ENCODE peak calls at places on chromosomes 2 and 18, in five cellular contexts. One of them, this sample, is unnamed.

GRCh38 chr2:221570321-221571107 is 1.6 kb downstream of the EPHA4 start:
- DNase-seq in aorta: peak; percentile 79
- DNase-seq in A673: peak; percentile 72
- DNase-seq in HepG2: no peak
- DNase-seq in GM23248: peak; percentile 45
- DNase-seq in this sample: no peak

GRCh38 chr2:120438301-120439066 is 92.5 kb downstream of the INHBB start:
- DNase-seq in aorta: no peak
- DNase-seq in A673: no peak
- DNase-seq in HepG2: no peak
- DNase-seq in GM23248: no peak
- DNase-seq in this sample: no peak

GRCh38 chr2:17943444-17943843 is 65.0 kb downstream of the KCNS3 start:
- DNase-seq in aorta: no peak
- DNase-seq in A673: no peak
- DNase-seq in HepG2: no peak
- DNase-seq in GM23248: no peak
- DNase-seq in this sample: no peak

GRCh38 chr18:62081248-62081647 is 105.6 kb downstream of the PIGN start:
- DNase-seq in aorta: no peak
- DNase-seq in A673: no peak
- DNase-seq in HepG2: no peak
- DNase-seq in GM23248: no peak
- DNase-seq in this sample: no peak

GRCh38 chr2:19955544-19956422 is 34.1 kb downstream of the WDR35 start:
- DNase-seq in aorta: no peak
- DNase-seq in A673: peak; percentile 77
- DNase-seq in HepG2: peak; percentile 79
- DNase-seq in GM23248: peak; percentile 90
- DNase-seq in this sample: peak; percentile 8

GRCh38 chr2:236657801-236658200 is 88.2 kb downstream of the ACKR3 start:
- DNase-seq in aorta: no peak
- DNase-seq in A673: no peak
- DNase-seq in HepG2: no peak
- DNase-seq in GM23248: no peak
- DNase-seq in this sample: no peak

GRCh38 chr2:151730242-151730975 is 3.9 kb downstream of the NEB start:
- DNase-seq in aorta: no peak
- DNase-seq in A673: no peak
- DNase-seq in HepG2: no peak
- DNase-seq in GM23248: peak; percentile 69
- DNase-seq in this sample: no peak

GRCh38 chr2:167190053-167190452 is 301.8 kb downstream of the XIRP2 start:
- DNase-seq in aorta: no peak
- DNase-seq in A673: no peak
- DNase-seq in HepG2: no peak
- DNase-seq in GM23248: peak; percentile 69
- DNase-seq in this sample: no peak

GRCh38 chr18:74895686-74896085 is 298.0 kb downstream of the ZNF407 start:
- DNase-seq in aorta: no peak
- DNase-seq in A673: peak; percentile 77
- DNase-seq in HepG2: peak; percentile 7
- DNase-seq in GM23248: peak; percentile 63
- DNase-seq in this sample: no peak

GRCh38 chr2:10658914-10659257 is 30.9 kb downstream of the NOL10 start:
- DNase-seq in aorta: no peak
- DNase-seq in A673: no peak
- DNase-seq in HepG2: no peak
- DNase-seq in GM23248: peak; percentile 15
- DNase-seq in this sample: no peak

GRCh38 chr2:113225505-113226259 is 51.9 kb downstream of the PSD4 start:
- DNase-seq in aorta: peak; percentile 54
- DNase-seq in A673: peak; percentile 68
- DNase-seq in HepG2: no peak
- DNase-seq in GM23248: peak; percentile 49
- DNase-seq in this sample: no peak

GRCh38 chr2:173048901-173049661 is 26.6 kb upstream of the MAP3K20 start:
- DNase-seq in aorta: peak; percentile 82
- DNase-seq in A673: peak; percentile 91
- DNase-seq in HepG2: peak; percentile 92
- DNase-seq in GM23248: peak; percentile 99
- DNase-seq in this sample: no peak

GRCh38 chr2:236682651-236683422 is 113.2 kb downstream of the ACKR3 start:
- DNase-seq in aorta: peak; percentile 33
- DNase-seq in A673: no peak
- DNase-seq in HepG2: no peak
- DNase-seq in GM23248: peak; percentile 32
- DNase-seq in this sample: no peak

GRCh38 chr2:203693242-203693879 is 13.1 kb upstream of the CD28 start:
- DNase-seq in aorta: no peak
- DNase-seq in A673: no peak
- DNase-seq in HepG2: no peak
- DNase-seq in GM23248: no peak
- DNase-seq in this sample: no peak

GRCh38 chr2:177604291-177605065 is 211.9 kb downstream of the AGPS start:
- DNase-seq in aorta: no peak
- DNase-seq in A673: peak; percentile 77
- DNase-seq in HepG2: peak; percentile 76
- DNase-seq in GM23248: peak; percentile 83
- DNase-seq in this sample: no peak

GRCh38 chr18:8301427-8302172 is 307.6 kb upstream of the RAB12 start:
- DNase-seq in aorta: no peak
- DNase-seq in A673: no peak
- DNase-seq in HepG2: peak; percentile 45
- DNase-seq in GM23248: no peak
- DNase-seq in this sample: no peak

GRCh38 chr2:15660491-15661294 is 69.0 kb downstream of the DDX1 start:
- DNase-seq in aorta: no peak
- DNase-seq in A673: no peak
- DNase-seq in HepG2: no peak
- DNase-seq in GM23248: no peak
- DNase-seq in this sample: no peak

GRCh38 chr2:241942416-241943208 is 73.1 kb downstream of the RTP5 start:
- DNase-seq in aorta: no peak
- DNase-seq in A673: no peak
- DNase-seq in HepG2: no peak
- DNase-seq in GM23248: no peak
- DNase-seq in this sample: no peak

GRCh38 chr18:45617284-45617683 is 2.0 kb downstream of the SLC14A2 start:
- DNase-seq in aorta: peak; percentile 94
- DNase-seq in A673: no peak
- DNase-seq in HepG2: no peak
- DNase-seq in GM23248: peak; percentile 97
- DNase-seq in this sample: no peak

GRCh38 chr2:216922170-216922780 is 62.4 kb upstream of the TNP1 start:
- DNase-seq in aorta: no peak
- DNase-seq in A673: no peak
- DNase-seq in HepG2: no peak
- DNase-seq in GM23248: no peak
- DNase-seq in this sample: no peak

GRCh38 chr2:7766302-7766701 is 849.1 kb downstream of the RNF144A start:
- DNase-seq in aorta: no peak
- DNase-seq in A673: no peak
- DNase-seq in HepG2: no peak
- DNase-seq in GM23248: no peak
- DNase-seq in this sample: no peak

GRCh38 chr2:224838335-224838734 is 122.2 kb upstream of the CCDC195 start:
- DNase-seq in aorta: no peak
- DNase-seq in A673: peak; percentile 49
- DNase-seq in HepG2: no peak
- DNase-seq in GM23248: peak; percentile 63
- DNase-seq in this sample: no peak

GRCh38 chr18:48913201-48913600 is 37.6 kb downstream of the SMAD7 start:
- DNase-seq in aorta: peak; percentile 63
- DNase-seq in A673: no peak
- DNase-seq in HepG2: no peak
- DNase-seq in GM23248: no peak
- DNase-seq in this sample: peak; percentile 78

GRCh38 chr2:168666339-168666738 is 136.1 kb upstream of the NOSTRIN start:
- DNase-seq in aorta: no peak
- DNase-seq in A673: no peak
- DNase-seq in HepG2: no peak
- DNase-seq in GM23248: peak; percentile 49
- DNase-seq in this sample: no peak

DNA sequence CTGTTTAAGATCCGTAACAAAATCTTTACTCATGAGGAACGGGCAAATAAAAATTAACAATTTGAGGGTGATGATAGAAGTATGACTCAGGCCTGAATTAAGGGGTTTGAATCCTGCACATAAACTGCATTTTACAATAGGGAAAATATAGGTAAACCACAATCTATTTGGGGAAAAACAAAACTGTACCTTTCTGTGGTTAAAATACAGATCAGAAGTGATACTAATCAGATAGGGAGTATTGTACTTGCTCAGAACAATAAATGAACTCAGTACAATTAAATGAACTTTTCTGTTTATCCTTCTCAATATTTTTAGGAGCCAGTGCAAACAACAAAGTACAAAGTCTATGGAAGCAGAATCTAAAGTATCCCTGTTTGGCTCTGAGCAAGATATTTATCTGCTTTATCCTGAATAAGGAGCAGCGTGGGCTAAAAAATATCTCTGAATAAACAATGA is 287.3 kb downstream of the ZNF385B start:
- DNase-seq in aorta: no peak
- DNase-seq in A673: no peak
- DNase-seq in HepG2: peak; percentile 88
- DNase-seq in GM23248: no peak
- DNase-seq in this sample: no peak
- H3K27ac ChIP-seq in aorta: no peak overlapping the region
- H3K27ac ChIP-seq in A673: no peak overlapping the region
- H3K27ac ChIP-seq in HepG2: peak overlapping the region; percentile 53
- H3K27ac ChIP-seq in GM23248: no peak overlapping the region
- H3K27ac ChIP-seq in this sample: no peak overlapping the region

GRCh38 chr18:59954746-59955145 is 55.0 kb downstream of the PMAIP1 start:
- DNase-seq in aorta: no peak
- DNase-seq in A673: no peak
- DNase-seq in HepG2: peak; percentile 15
- DNase-seq in GM23248: peak; percentile 52
- DNase-seq in this sample: no peak

GRCh38 chr18:59952283-59953007 is 52.6 kb downstream of the PMAIP1 start:
- DNase-seq in aorta: no peak
- DNase-seq in A673: no peak
- DNase-seq in HepG2: no peak
- DNase-seq in GM23248: no peak
- DNase-seq in this sample: no peak

GRCh38 chr18:59951591-59951990 is 51.8 kb downstream of the PMAIP1 start:
- DNase-seq in aorta: no peak
- DNase-seq in A673: no peak
- DNase-seq in HepG2: no peak
- DNase-seq in GM23248: no peak
- DNase-seq in this sample: no peak

GRCh38 chr18:59957957-59958356 is 58.2 kb downstream of the PMAIP1 start:
- DNase-seq in aorta: no peak
- DNase-seq in A673: peak; percentile 57
- DNase-seq in HepG2: peak; percentile 3
- DNase-seq in GM23248: peak; percentile 46
- DNase-seq in this sample: no peak

GRCh38 chr18:59954241-59954640 is 54.4 kb downstream of the PMAIP1 start:
- DNase-seq in aorta: no peak
- DNase-seq in A673: no peak
- DNase-seq in HepG2: no peak
- DNase-seq in GM23248: no peak
- DNase-seq in this sample: no peak
- H3K27ac ChIP-seq in aorta: no peak overlapping the region
- H3K27ac ChIP-seq in A673: no peak overlapping the region
- H3K27ac ChIP-seq in HepG2: no peak overlapping the region
- H3K27ac ChIP-seq in GM23248: peak overlapping the region; percentile 9
- H3K27ac ChIP-seq in this sample: no peak overlapping the region

DNA sequence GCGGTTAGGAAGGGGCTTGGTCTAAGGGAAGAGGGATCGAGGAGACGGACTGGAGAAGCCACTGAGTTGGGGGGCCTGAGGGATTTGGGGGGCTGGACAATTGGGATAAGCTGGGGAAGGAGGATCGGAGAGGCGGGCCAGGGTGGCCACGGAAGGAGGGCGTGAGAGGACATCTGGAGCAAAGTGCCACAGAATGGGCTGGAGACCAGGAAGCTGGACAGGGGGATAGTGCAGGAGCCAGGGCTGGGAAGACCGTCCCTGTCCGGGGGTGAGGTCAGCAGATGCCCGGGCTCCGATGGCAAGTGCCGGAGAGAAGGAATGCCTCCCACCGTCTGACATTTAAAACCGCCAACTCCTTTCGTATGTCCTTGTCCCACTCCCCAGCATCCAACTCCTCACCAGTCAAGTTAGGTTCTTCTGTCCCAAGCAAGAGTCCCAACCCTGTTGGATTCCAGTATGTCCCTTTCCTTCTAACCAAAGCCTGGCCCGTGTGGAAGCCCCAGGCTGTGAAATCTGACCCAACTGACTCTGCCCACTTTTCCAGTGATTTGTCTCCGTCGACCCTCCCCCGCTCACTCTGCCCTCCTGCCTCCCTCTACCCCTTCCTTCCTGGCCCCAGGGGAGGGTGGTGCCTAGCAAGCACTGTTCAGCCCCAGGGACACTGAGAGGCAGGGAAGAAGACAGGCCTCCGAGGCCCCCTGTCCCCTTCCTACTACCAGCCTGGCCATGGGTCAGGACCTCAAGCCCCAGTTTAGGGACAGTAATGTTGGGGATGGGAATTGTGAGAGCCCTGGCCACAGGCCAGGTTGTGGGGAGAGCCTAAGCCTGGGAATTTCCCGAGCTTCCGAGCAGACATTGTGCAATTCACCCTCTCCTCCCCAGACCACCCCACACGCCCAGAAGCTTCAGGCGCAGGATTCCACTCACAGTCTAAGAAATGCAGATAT is 31.5 kb upstream of the TMBIM1 start:
- DNase-seq in aorta: no peak
- DNase-seq in A673: peak; percentile 53
- DNase-seq in HepG2: peak; percentile 66
- DNase-seq in GM23248: peak; percentile 36
- DNase-seq in this sample: no peak
- H3K27ac ChIP-seq in aorta: no peak overlapping the region
- H3K27ac ChIP-seq in A673: no peak overlapping the region
- H3K27ac ChIP-seq in HepG2: peak overlapping the region; percentile 87
- H3K27ac ChIP-seq in GM23248: no peak overlapping the region
- H3K27ac ChIP-seq in this sample: no peak overlapping the region

DNA sequence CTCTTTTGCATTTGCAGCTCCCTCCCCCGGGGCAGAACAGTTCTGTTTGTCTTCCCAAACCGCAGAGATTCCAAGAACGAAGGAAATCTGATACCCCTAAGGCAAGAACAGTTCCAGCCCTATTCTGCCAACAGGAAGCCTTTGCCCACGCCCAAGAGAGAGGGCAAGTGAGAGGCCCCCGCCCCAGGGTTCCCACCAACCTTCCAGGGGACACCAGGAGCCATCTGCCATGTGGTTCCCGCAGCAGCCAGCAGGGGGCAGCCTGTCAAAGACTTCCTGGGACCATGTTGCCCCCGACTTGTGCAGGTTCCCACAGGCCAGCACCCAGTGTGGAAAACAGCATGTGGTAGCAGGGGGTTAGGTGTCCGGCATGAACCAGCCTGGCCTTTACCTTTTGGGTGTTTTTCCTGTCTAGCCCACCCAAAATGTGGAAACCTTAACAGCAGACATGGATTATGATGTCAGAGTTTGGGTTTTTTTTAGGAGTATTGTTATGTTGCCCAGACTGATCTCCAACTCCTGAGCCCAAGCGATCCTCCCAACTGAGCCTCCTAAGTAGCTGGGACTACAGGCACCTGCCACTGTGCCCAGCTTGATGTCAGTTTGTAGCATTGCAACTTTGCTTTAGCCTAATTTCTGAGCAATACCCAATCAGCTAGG is 21.7 kb upstream of the EFHD1 start:
- DNase-seq in aorta: peak; percentile 93
- DNase-seq in A673: peak; percentile 79
- DNase-seq in HepG2: peak; percentile 61
- DNase-seq in GM23248: peak; percentile 44
- DNase-seq in this sample: peak; percentile 67
- H3K27ac ChIP-seq in aorta: no peak overlapping the region
- H3K27ac ChIP-seq in A673: no peak overlapping the region
- H3K27ac ChIP-seq in HepG2: no peak overlapping the region
- H3K27ac ChIP-seq in GM23248: no peak overlapping the region
- H3K27ac ChIP-seq in this sample: no peak overlapping the region